ENCODE peak calls at places on chromosomes 2 and 18, in eight cellular contexts. M is foreskin melanocyte; Q is activated CD8-positive, alpha-beta memory T cell treated with anti-CD3 and anti-CD28 coated beads for 48 hours; W is T-cell; Z is GM12878; U is hippocampal formation; Y is bronchial epithelial cell; O is activated CD4-positive, alpha-beta T cell treated with anti-CD3 and anti-CD28 coated beads, Interleukin-2, amount 10 ng/mL, durations not matched to agents 24 days and 14 days. A is an unnamed sample.
A peak's percentile ranks its signal among the peaks of the same experiment; 100 is the strongest.

GRCh38 chr2:179024445-179024844 is 25.5 kb downstream of the CCDC141 start:
- DNase-seq in U (no peak), Z (no peak), Y (no peak), Q (no peak), M (no peak), O (no peak), W (no peak), A (no peak)

GRCh38 chr2:106852103-106852502 is 33.9 kb downstream of the ST6GAL2 start:
- DNase-seq in U (no peak), Y (no peak), O (no peak), Z (no peak), M (no peak), Q (no peak), W (no peak), A (no peak)

GRCh38 chr18:53799134-53799533 is 425.3 kb downstream of the MBD2 start:
- DNase-seq in Z (no peak), U (no peak), W (no peak), Y (peak; percentile 59), O (no peak), Q (no peak), M (peak; percentile 45), A (no peak)

GRCh38 chr18:57063601-57064000 is 83.3 kb upstream of the BOD1L2 start:
- DNase-seq in Z (no peak), U (no peak), Y (no peak), M (no peak), W (no peak), O (no peak), Q (no peak), A (no peak)

GRCh38 chr2:81987370-81987769 is 1682.8 kb upstream of the LRRTM1 start:
- DNase-seq in O (no peak), M (no peak), Q (no peak), U (no peak), W (no peak), Y (no peak), Z (no peak), A (no peak)

GRCh38 chr18:75214766-75215515 is 4.3 kb downstream of the TSHZ1 start:
- DNase-seq in Y (no peak), Q (no peak), U (no peak), M (no peak), Z (no peak), W (no peak), O (no peak), A (no peak)

GRCh38 chr2:8115966-8116365 is 565.9 kb upstream of the ID2 start:
- DNase-seq in U (no peak), Q (no peak), W (no peak), Y (no peak), Z (no peak), O (no peak), M (no peak), A (no peak)

GRCh38 chr2:8608411-8608954 is 73.4 kb upstream of the ID2 start:
- DNase-seq in O (peak; percentile 78), U (no peak), Q (peak; percentile 29), Y (no peak), W (no peak), M (no peak), Z (peak; percentile 39), A (no peak)

GRCh38 chr2:172233947-172234715 is 131.4 kb upstream of the DLX2 start:
- DNase-seq in Y (no peak), Q (no peak), U (peak; percentile 25), O (no peak), W (no peak), M (no peak), Z (no peak), A (no peak)

GRCh38 chr2:127771756-127772155 is 39.2 kb downstream of the WDR33 start:
- DNase-seq in U (no peak), Z (no peak), M (peak; percentile 46), W (no peak), Y (peak; percentile 84), Q (no peak), O (no peak), A (no peak)

GRCh38 chr2:156319811-156320490 is 12.6 kb downstream of the NR4A2 start:
- DNase-seq in M (no peak), O (peak; percentile 58), Z (no peak), U (no peak), Y (no peak), Q (no peak), W (no peak), A (peak; percentile 72)

GRCh38 chr2:6526093-6526824 is 339.4 kb downstream of the CMPK2 start:
- DNase-seq in W (no peak), Y (peak; percentile 15), U (no peak), O (no peak), Q (no peak), Z (peak; percentile 9), M (no peak), A (no peak)

GRCh38 chr2:158484892-158485556 is 28.3 kb downstream of the PKP4 start:
- DNase-seq in U (no peak), Y (no peak), W (no peak), Q (no peak), M (no peak), Z (no peak), O (peak; percentile 27), A (no peak)

GRCh38 chr2:70646429-70646828 is 92.8 kb upstream of the TGFA start:
- DNase-seq in O (no peak), Q (no peak), Y (no peak), U (no peak), M (no peak), Z (no peak), W (no peak), A (no peak)

GRCh38 chr18:21958256-21958655 is 211.1 kb upstream of the GATA6 start:
- DNase-seq in O (no peak), U (no peak), M (no peak), Z (no peak), Y (no peak), Q (no peak), W (no peak), A (no peak)

GRCh38 chr18:24212939-24213338 is 74.1 kb downstream of the CABYR start:
- DNase-seq in Z (no peak), O (no peak), Q (no peak), Y (peak; percentile 100), U (no peak), W (no peak), M (no peak), A (no peak)

GRCh38 chr2:134268265-134268664 is 14.4 kb downstream of the MGAT5 start:
- DNase-seq in W (no peak), Q (no peak), M (no peak), Z (no peak), U (no peak), O (no peak), Y (no peak), A (no peak)

GRCh38 chr2:199606193-199606780 is 148.5 kb upstream of the SATB2 start:
- DNase-seq in U (no peak), Z (no peak), W (no peak), Q (no peak), Y (no peak), M (no peak), O (no peak), A (no peak)

GRCh38 chr2:99984781-99985525 is 157.4 kb downstream of the AFF3 start:
- DNase-seq in M (no peak), O (no peak), W (no peak), Q (no peak), Z (no peak), Y (no peak), U (no peak), A (no peak)

GRCh38 chr2:72676341-72677025 is 149.3 kb downstream of the EXOC6B start:
- DNase-seq in U (no peak), Y (peak; percentile 12), O (no peak), Q (no peak), W (no peak), M (no peak), Z (no peak), A (no peak)

GRCh38 chr2:29022455-29023128 is 41.5 kb downstream of the TOGARAM2 start:
- DNase-seq in Y (no peak), Z (no peak), Q (no peak), U (no peak), W (no peak), O (no peak), M (no peak), A (peak; percentile 10)

GRCh38 chr2:235497096-235497495 is 3.3 kb downstream of the AGAP1 start:
- DNase-seq in Z (no peak), Y (no peak), W (no peak), M (no peak), Q (no peak), O (no peak), U (no peak), A (no peak)

GRCh38 chr2:2245500-2245899 is 85.6 kb downstream of the MYT1L start:
- DNase-seq in U (no peak), Z (no peak), M (no peak), W (no peak), Q (no peak), Y (no peak), O (no peak), A (no peak)

GRCh38 chr18:40534748-40535147 is 1420.3 kb upstream of the PIK3C3 start:
- DNase-seq in Z (no peak), M (no peak), Y (peak; percentile 98), U (no peak), W (no peak), Q (no peak), O (no peak), A (no peak)

GRCh38 chr18:45588284-45588683 is 27.0 kb upstream of the SLC14A2 start:
- DNase-seq in M (peak; percentile 3), W (no peak), Q (no peak), O (no peak), Y (no peak), U (no peak), Z (no peak), A (no peak)